ENCODE peak calls at places on chromosomes 11 and 22, in ten cellular contexts. M is trophoblast cell, Z is tibial nerve, E is colonic mucosa, C is pancreas, Y is spleen, G is neuronal stem cell, T is aorta, I is heart right ventricle, V is esophagus muscularis mucosa. P is an unnamed sample. For H3K36me3 and H3K4me1, the result is how much of the 10 kb centered on the place peaks cover.

GRCh38 chr22:19056951-19057401 is 65.2 kb downstream of the DGCR2 start:
- DNase-seq in M (no peak), I (no peak), E (no peak), Y (peak), G (no peak), Z (no peak), V (no peak), C (no peak), T (peak), P (no peak)

GRCh38 chr11:61297341-61297740 is 2.2 kb upstream of the VWCE start:
- DNase-seq in Y (peak), C (no peak), Z (no peak), G (no peak), I (no peak), M (peak), V (no peak), T (no peak), E (no peak), P (no peak)

GRCh38 chr11:88164320-88164719 is 10.9 kb downstream of the RAB38 start:
- DNase-seq in T (no peak), Y (no peak), M (no peak), E (no peak), G (no peak), Z (no peak), V (no peak), C (no peak), I (no peak), P (no peak)

GRCh38 chr11:102476812-102477211 is 24.2 kb upstream of the TMEM123 start:
- DNase-seq in G (no peak), V (peak), Z (no peak), M (no peak), Y (no peak), E (peak), C (peak), T (no peak), I (peak), P (peak)

GRCh38 chr11:76911415-76911808 is 50.7 kb downstream of the ACER3 start:
- DNase-seq in T (no peak), G (no peak), Z (no peak), I (no peak), Y (no peak), C (no peak), M (no peak), V (no peak), E (no peak), P (no peak)

GRCh38 chr11:46391186-46391577 is 394 bp downstream of the CHRM4 start:
- DNase-seq in C (no peak), Z (no peak), G (no peak), V (no peak), Y (no peak), I (no peak), E (no peak), T (no peak), M (no peak), P (no peak)

GRCh38 chr11:20363500-20364411 is at the start of gene HTATIP2:
- DNase-seq in E (peak), V (no peak), C (peak), G (no peak), Y (peak), T (peak), I (peak), M (peak), Z (peak), P (no peak)

GRCh38 chr11:16321148-16321547 is 35.2 kb downstream of the SOX6 start:
- DNase-seq in G (no peak), I (no peak), Y (no peak), T (no peak), C (no peak), Z (no peak), V (no peak), M (no peak), E (no peak), P (no peak)

DNA sequence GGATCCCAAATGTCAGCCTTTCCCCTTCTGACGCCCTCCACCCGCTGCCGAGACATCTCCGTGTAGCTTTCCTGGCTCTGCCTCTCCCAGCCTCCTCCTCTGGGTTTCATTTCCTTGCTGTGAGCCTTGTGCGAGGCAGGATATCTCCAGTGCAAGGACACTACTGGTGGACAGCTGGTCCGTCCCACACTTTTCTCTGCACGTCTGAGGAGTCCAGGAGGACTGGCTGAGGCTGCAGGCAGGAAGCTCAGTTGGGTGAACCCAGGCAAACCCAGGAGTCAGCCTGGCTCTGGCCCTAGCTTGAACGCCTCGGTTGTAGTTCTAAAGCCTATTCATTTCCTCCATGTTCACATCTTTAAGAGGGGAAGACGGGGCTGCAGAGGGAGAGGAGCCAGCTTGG is 145.5 kb downstream of the ST3GAL4 start:
- DNase-seq in T (no peak), E (no peak), Y (no peak), M (no peak), Z (no peak), V (no peak), C (no peak), I (no peak), G (no peak), P (no peak)
- H3K27ac ChIP-seq in T (no peak), E (no peak), Y (no peak), M (no peak), Z (no peak), V (no peak), C (no peak), I (no peak), G (no peak), P (no peak)

DNA sequence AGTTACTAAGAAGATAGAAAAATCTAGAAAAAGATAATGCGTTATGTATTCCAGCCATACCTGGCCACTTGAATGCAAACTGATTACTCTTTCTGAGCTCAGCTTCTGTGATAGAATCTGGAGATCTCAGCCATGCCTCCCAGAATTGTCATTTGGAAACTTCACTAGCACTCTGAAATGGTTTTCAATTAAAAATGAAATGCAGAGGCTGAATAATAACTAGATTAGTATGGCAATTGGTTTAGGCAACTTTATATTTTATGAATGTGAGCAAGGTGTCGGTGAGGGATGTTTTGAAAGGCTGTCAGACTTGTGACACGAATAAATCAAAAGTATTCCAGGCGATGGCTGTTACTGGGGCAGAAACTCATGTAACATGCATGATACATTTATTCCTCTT is 128.8 kb upstream of the SORL1-AS1 start:
- DNase-seq in T (no peak), Z (no peak), I (no peak), V (no peak), C (no peak), G (no peak), Y (no peak), M (no peak), E (no peak), P (no peak)
- H3K36me3 ChIP-seq in T (under half), Z (under half), I (under half), V (under half), C (under half), G (half or more), Y (half or more), M (under half), E (under half), P (under half)

GRCh38 chr11:23113887-23114216 is 253.6 kb upstream of the CCDC179 start:
- DNase-seq in C (no peak), I (no peak), E (no peak), V (no peak), T (no peak), G (no peak), Z (no peak), Y (no peak), M (no peak), P (no peak)

GRCh38 chr11:23112987-23113886 is 253.0 kb upstream of the CCDC179 start:
- DNase-seq in T (peak), E (peak), G (peak), V (no peak), C (peak), I (no peak), Z (no peak), Y (no peak), M (peak), P (peak)

GRCh38 chr11:23112390-23112789 is 252.1 kb upstream of the CCDC179 start:
- DNase-seq in M (no peak), Y (no peak), G (no peak), T (no peak), C (no peak), V (no peak), Z (no peak), E (no peak), I (no peak), P (no peak)
- H3K4me1 ChIP-seq in M (under half), Y (under half), G (under half), T (under half), C (under half), V (under half), Z (under half), E (under half), I (under half), P (under half)

GRCh38 chr11:114171257-114172054 is 111.9 kb downstream of the ZBTB16 start:
- DNase-seq in T (peak), M (no peak), V (peak), C (peak), E (peak), I (peak), G (no peak), Y (peak), Z (peak), P (no peak)

GRCh38 chr11:114172055-114172861 is 112.7 kb downstream of the ZBTB16 start:
- DNase-seq in Z (no peak), G (no peak), C (no peak), M (no peak), I (no peak), E (no peak), T (no peak), Y (no peak), V (no peak), P (no peak)

GRCh38 chr11:114169321-114169749 is 109.8 kb downstream of the ZBTB16 start:
- DNase-seq in G (no peak), I (no peak), M (no peak), Z (peak), C (no peak), E (no peak), T (no peak), V (no peak), Y (no peak), P (no peak)

GRCh38 chr11:114168691-114169090 is 109.2 kb downstream of the ZBTB16 start:
- DNase-seq in C (no peak), T (no peak), Z (no peak), Y (no peak), G (no peak), E (peak), V (no peak), I (no peak), M (no peak), P (no peak)

GRCh38 chr11:114170226-114170625 is 110.7 kb downstream of the ZBTB16 start:
- DNase-seq in G (peak), V (no peak), T (peak), C (no peak), M (no peak), Y (no peak), Z (no peak), I (no peak), E (no peak), P (no peak)
- H3K27ac ChIP-seq in G (peak), V (peak), T (peak), C (peak), M (no peak), Y (no peak), Z (peak), I (peak), E (no peak), P (no peak)

GRCh38 chr11:114279778-114280532 is 16.2 kb upstream of the NNMT start:
- DNase-seq in G (no peak), Z (no peak), C (no peak), M (no peak), I (no peak), Y (no peak), V (peak), E (no peak), T (no peak), P (no peak)
- H3K36me3 ChIP-seq in G (under half), Z (under half), C (under half), M (under half), I (under half), Y (under half), V (under half), E (under half), T (under half), P (under half)